ENCODE peak calls at places on chromosomes 12 and 14, in ten cellular contexts. U is fibroblast of the aortic adventitia; J is GM12865; W is effector memory CD4-positive, alpha-beta T cell; S is SK-N-SH; T is astrocyte of the spinal cord; Y is skeletal muscle cell; L is breast epithelium; D is mesenchymal stem cell; V is cardiac fibroblast. H is an unnamed sample.

GRCh38 chr12:90102957-90103652 is 394.5 kb upstream of the ATP2B1 start:
- DNase-seq in U (peak; percentile 62), J (peak; percentile 52), W (no peak), S (peak; percentile 19), T (peak; percentile 55), Y (no peak), L (no peak), D (peak; percentile 59), V (peak; percentile 68), H (peak; percentile 49)

GRCh38 chr12:69396963-69397362 is 37.4 kb downstream of the YEATS4 start:
- DNase-seq in U (no peak), J (no peak), W (no peak), S (no peak), T (no peak), Y (no peak), L (no peak), D (no peak), V (no peak), H (no peak)

GRCh38 chr12:54420766-54421144 is 1.7 kb upstream of the ITGA5 start:
- DNase-seq in U (no peak), J (no peak), W (no peak), S (no peak), T (peak; percentile 15), Y (no peak), L (no peak), D (peak; percentile 36), V (peak; percentile 72), H (no peak)

GRCh38 chr14:65187421-65188049 is 85.2 kb upstream of the MAX start:
- DNase-seq in U (no peak), J (no peak), W (no peak), S (no peak), T (no peak), Y (no peak), L (no peak), D (no peak), V (no peak), H (no peak)

GRCh38 chr12:69435644-69436043 is 34.5 kb upstream of the FRS2 start:
- DNase-seq in U (peak; percentile 90), J (no peak), W (no peak), S (no peak), T (peak; percentile 5), Y (no peak), L (no peak), D (no peak), V (peak; percentile 29), H (peak; percentile 2)

GRCh38 chr14:52002542-52002941 is 13.2 kb downstream of the RTRAF start:
- DNase-seq in U (no peak), J (no peak), W (no peak), S (no peak), T (no peak), Y (no peak), L (no peak), D (no peak), V (no peak), H (no peak)

GRCh38 chr12:118022728-118023109 is 6.2 kb downstream of the RFC5 start:
- DNase-seq in U (no peak), J (no peak), W (no peak), S (no peak), T (no peak), Y (no peak), L (no peak), D (no peak), V (no peak), H (no peak)

GRCh38 chr12:53380797-53381738 is 1.1 kb downstream of the SP1 start:
- DNase-seq in U (peak; percentile 51), J (no peak), W (no peak), S (no peak), T (peak; percentile 46), Y (no peak), L (peak; percentile 45), D (peak; percentile 73), V (peak; percentile 70), H (no peak)

GRCh38 chr12:122040579-122041386 is 19.1 kb downstream of the BCL7A start:
- DNase-seq in U (no peak), J (no peak), W (no peak), S (no peak), T (no peak), Y (no peak), L (no peak), D (no peak), V (no peak), H (no peak)

GRCh38 chr12:18323159-18323558 is 61.8 kb downstream of the PIK3C2G start:
- DNase-seq in U (peak; percentile 35), J (no peak), W (no peak), S (no peak), T (peak; percentile 53), Y (peak; percentile 19), L (no peak), D (peak; percentile 10), V (peak; percentile 54), H (peak; percentile 11)

GRCh38 chr12:89556976-89557375 is 31.1 kb upstream of the POC1B start:
- DNase-seq in U (peak; percentile 13), J (no peak), W (no peak), S (no peak), T (peak; percentile 28), Y (no peak), L (no peak), D (no peak), V (no peak), H (no peak)

GRCh38 chr12:93115198-93115601 is 186.1 kb upstream of the EEA1 start:
- DNase-seq in U (peak; percentile 69), J (no peak), W (no peak), S (peak; percentile 20), T (peak; percentile 29), Y (no peak), L (no peak), D (no peak), V (peak; percentile 45), H (no peak)

GRCh38 chr12:57614178-57614947 is 3.1 kb downstream of the ARHGEF25 start:
- DNase-seq in U (peak; percentile 29), J (peak; percentile 80), W (no peak), S (peak; percentile 75), T (no peak), Y (no peak), L (no peak), D (no peak), V (peak; percentile 42), H (no peak)

GRCh38 chr12:103780093-103780440 is 61.0 kb downstream of the NT5DC3 start:
- DNase-seq in U (no peak), J (no peak), W (no peak), S (no peak), T (no peak), Y (no peak), L (no peak), D (peak; percentile 50), V (peak; percentile 11), H (no peak)

GRCh38 chr12:5872745-5873144 is 72.3 kb downstream of the ANO2 start:
- DNase-seq in U (no peak), J (peak; percentile 4), W (no peak), S (no peak), T (peak; percentile 6), Y (no peak), L (no peak), D (peak; percentile 4), V (no peak), H (no peak)

GRCh38 chr12:132413931-132414588 is 75.9 kb upstream of the FBRSL1 start:
- DNase-seq in U (no peak), J (no peak), W (no peak), S (peak; percentile 81), T (no peak), Y (no peak), L (no peak), D (no peak), V (no peak), H (no peak)

GRCh38 chr12:132904718-132905328 is 17.4 kb upstream of the CHFR start:
- DNase-seq in U (no peak), J (peak; percentile 73), W (peak; percentile 72), S (peak; percentile 75), T (peak; percentile 38), Y (no peak), L (peak; percentile 38), D (peak; percentile 26), V (peak; percentile 55), H (no peak)

GRCh38 chr12:120242275-120242799 is 23.2 kb downstream of the PXN start:
- DNase-seq in U (no peak), J (no peak), W (no peak), S (no peak), T (no peak), Y (no peak), L (no peak), D (peak; percentile 54), V (no peak), H (no peak)
- H3K4me3 ChIP-seq in U (no peak overlapping the region), J (no peak overlapping the region), W (no peak overlapping the region), S (no peak overlapping the region), T (no peak overlapping the region), Y (no peak overlapping the region), L (no peak overlapping the region), D (no peak overlapping the region), V (no peak overlapping the region), H (no peak overlapping the region)

DNA sequence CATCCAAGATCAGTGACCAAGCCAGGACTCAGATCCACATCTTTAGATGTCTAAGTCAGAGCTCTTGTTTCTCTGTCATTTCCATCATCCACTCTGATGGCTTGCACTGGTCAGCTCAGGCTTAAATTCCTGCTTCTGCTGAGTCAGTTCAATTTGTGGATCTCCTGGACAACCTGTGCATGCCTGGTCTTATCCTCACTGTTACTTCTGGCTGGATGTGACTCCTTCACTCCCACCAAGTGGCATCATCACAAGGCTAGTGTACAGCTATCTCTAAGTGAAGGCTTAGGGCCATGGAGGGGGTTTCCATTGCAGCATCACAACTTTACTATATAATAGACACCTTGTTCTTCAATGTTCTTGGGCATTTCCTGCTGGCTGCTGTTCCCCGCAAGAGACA is 102.9 kb downstream of the EMP1 start:
- DNase-seq in U (no peak), J (no peak), W (no peak), S (no peak), T (no peak), Y (no peak), L (no peak), D (no peak), V (no peak), H (no peak)
- H3K4me3 ChIP-seq in U (no peak overlapping the region), J (no peak overlapping the region), W (no peak overlapping the region), S (no peak overlapping the region), T (no peak overlapping the region), Y (no peak overlapping the region), L (no peak overlapping the region), D (no peak overlapping the region), V (no peak overlapping the region), H (no peak overlapping the region)

DNA sequence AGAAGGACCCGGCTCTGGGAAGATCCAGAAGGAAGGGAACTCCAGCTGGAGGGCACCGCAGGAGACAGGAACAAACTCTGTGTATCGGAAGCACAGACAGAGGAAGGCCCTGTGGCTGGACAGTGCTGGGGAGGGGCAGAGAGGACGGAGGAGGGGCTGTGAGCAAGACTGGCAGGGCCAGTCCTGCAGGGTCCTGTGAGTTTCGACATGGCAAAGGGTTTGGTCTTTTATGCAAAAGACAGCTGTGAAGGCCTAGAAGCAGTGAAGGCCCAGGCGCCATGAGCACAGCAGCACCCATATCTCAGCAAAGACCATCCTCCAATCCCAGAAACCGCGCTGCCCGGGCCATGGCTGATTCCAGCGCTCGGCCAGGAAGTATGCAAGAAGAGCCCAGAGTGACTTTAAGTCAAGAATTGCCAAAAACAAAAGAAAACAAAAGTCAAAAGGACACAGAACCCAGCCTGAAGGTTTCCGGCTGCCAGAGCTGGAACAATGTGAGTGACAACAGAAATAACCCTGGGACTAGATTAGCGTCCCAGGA is 126.5 kb downstream of the NCOR2 start:
- DNase-seq in U (no peak), J (no peak), W (no peak), S (no peak), T (no peak), Y (no peak), L (no peak), D (no peak), V (peak; percentile 53), H (no peak)
- H3K4me3 ChIP-seq in U (peak overlapping the region; percentile 13), J (no peak overlapping the region), W (no peak overlapping the region), S (peak overlapping the region; percentile 25), T (no peak overlapping the region), Y (no peak overlapping the region), L (no peak overlapping the region), D (no peak overlapping the region), V (no peak overlapping the region), H (no peak overlapping the region)

GRCh38 chr14:104903990-104904389 is 20.7 kb upstream of the PLD4 start:
- DNase-seq in U (no peak), J (no peak), W (no peak), S (no peak), T (no peak), Y (no peak), L (no peak), D (no peak), V (no peak), H (no peak)
- H3K4me3 ChIP-seq in U (no peak overlapping the region), J (no peak overlapping the region), W (no peak overlapping the region), S (no peak overlapping the region), T (no peak overlapping the region), Y (no peak overlapping the region), L (no peak overlapping the region), D (no peak overlapping the region), V (no peak overlapping the region), H (no peak overlapping the region)

H was measured in astrocyte of the cerebellum.